ENCODE peak calls at places on chromosomes 11 and 22, in five cellular contexts. One of them, this sample, is unnamed. For H3K9me2, the result is how much of the 10 kb centered on the place peaks cover.

GRCh38 chr22:31952094-31952401 is 7.7 kb downstream of the YWHAH start:
- DNase-seq in OCI-LY7: no peak
- DNase-seq in SK-N-SH: peak
- DNase-seq in PC-3: no peak
- DNase-seq in PC-9: no peak
- DNase-seq in this sample: no peak

GRCh38 chr11:46701078-46701654 is 335 bp downstream of the ZNF408 start:
- DNase-seq in PC-3: no peak
- DNase-seq in PC-9: no peak
- DNase-seq in OCI-LY7: no peak
- DNase-seq in SK-N-SH: no peak
- DNase-seq in this sample: peak

GRCh38 chr11:61541568-61541967 is 33.0 kb downstream of the LRRC10B start:
- DNase-seq in OCI-LY7: peak
- DNase-seq in PC-3: peak
- DNase-seq in PC-9: no peak
- DNase-seq in SK-N-SH: peak
- DNase-seq in this sample: peak

GRCh38 chr22:37951305-37951704 is 2.1 kb downstream of the C22orf23 start:
- DNase-seq in PC-9: no peak
- DNase-seq in OCI-LY7: no peak
- DNase-seq in SK-N-SH: no peak
- DNase-seq in PC-3: no peak
- DNase-seq in this sample: peak

GRCh38 chr11:127651175-127651887 is 650.8 kb upstream of the KIRREL3 start:
- DNase-seq in OCI-LY7: no peak
- DNase-seq in PC-3: peak
- DNase-seq in SK-N-SH: no peak
- DNase-seq in PC-9: no peak
- DNase-seq in this sample: no peak

GRCh38 chr11:134818531-134818930 is 406.5 kb upstream of the B3GAT1 start:
- DNase-seq in OCI-LY7: no peak
- DNase-seq in SK-N-SH: no peak
- DNase-seq in PC-9: peak
- DNase-seq in PC-3: peak
- DNase-seq in this sample: peak

GRCh38 chr11:134844838-134845237 is 432.8 kb upstream of the B3GAT1 start:
- DNase-seq in SK-N-SH: no peak
- DNase-seq in PC-3: no peak
- DNase-seq in OCI-LY7: no peak
- DNase-seq in PC-9: no peak
- DNase-seq in this sample: no peak

GRCh38 chr11:119942583-119943338 is 195.2 kb downstream of the TRIM29 start:
- DNase-seq in PC-3: no peak
- DNase-seq in SK-N-SH: no peak
- DNase-seq in PC-9: no peak
- DNase-seq in OCI-LY7: no peak
- DNase-seq in this sample: no peak

GRCh38 chr11:9357041-9357440 is 27.4 kb upstream of the IPO7 start:
- DNase-seq in PC-3: no peak
- DNase-seq in SK-N-SH: no peak
- DNase-seq in PC-9: no peak
- DNase-seq in OCI-LY7: no peak
- DNase-seq in this sample: no peak

GRCh38 chr11:121494355-121495099 is 41.8 kb upstream of the SORL1-AS1 start:
- DNase-seq in PC-3: no peak
- DNase-seq in PC-9: no peak
- DNase-seq in SK-N-SH: no peak
- DNase-seq in OCI-LY7: peak
- DNase-seq in this sample: peak

GRCh38 chr11:113874096-113874919 is 1.1 kb downstream of the USP28 start:
- DNase-seq in PC-9: no peak
- DNase-seq in SK-N-SH: no peak
- DNase-seq in OCI-LY7: no peak
- DNase-seq in PC-3: no peak
- DNase-seq in this sample: peak

GRCh38 chr11:1041149-1041467 is 4.6 kb upstream of the MUC6 start:
- DNase-seq in PC-3: no peak
- DNase-seq in OCI-LY7: no peak
- DNase-seq in SK-N-SH: no peak
- DNase-seq in PC-9: no peak
- DNase-seq in this sample: no peak

GRCh38 chr11:125102025-125102424 is 9.4 kb downstream of the TMEM218 start:
- DNase-seq in PC-9: no peak
- DNase-seq in OCI-LY7: no peak
- DNase-seq in PC-3: no peak
- DNase-seq in SK-N-SH: no peak
- DNase-seq in this sample: no peak

GRCh38 chr11:118170231-118170630 is 6.2 kb downstream of the SCN2B start:
- DNase-seq in PC-9: no peak
- DNase-seq in SK-N-SH: no peak
- DNase-seq in PC-3: no peak
- DNase-seq in OCI-LY7: no peak
- DNase-seq in this sample: no peak

GRCh38 chr11:1987024-1987423 is 10.6 kb downstream of the H19 start:
- DNase-seq in OCI-LY7: no peak
- DNase-seq in SK-N-SH: no peak
- DNase-seq in PC-9: no peak
- DNase-seq in PC-3: no peak
- DNase-seq in this sample: no peak

GRCh38 chr22:37428649-37429586 is 1.6 kb upstream of the ELFN2 start:
- DNase-seq in PC-3: no peak
- DNase-seq in SK-N-SH: peak
- DNase-seq in OCI-LY7: peak
- DNase-seq in PC-9: no peak
- DNase-seq in this sample: peak

GRCh38 chr11:102201776-102202175 is 91.5 kb downstream of the YAP1 start:
- DNase-seq in PC-3: no peak
- DNase-seq in SK-N-SH: no peak
- DNase-seq in PC-9: no peak
- DNase-seq in OCI-LY7: no peak
- DNase-seq in this sample: no peak

GRCh38 chr11:112241486-112241885 is 15.3 kb downstream of the PTS start:
- DNase-seq in PC-3: peak
- DNase-seq in OCI-LY7: no peak
- DNase-seq in SK-N-SH: no peak
- DNase-seq in PC-9: peak
- DNase-seq in this sample: no peak
- H3K9me2 ChIP-seq in PC-3: under half
- H3K9me2 ChIP-seq in OCI-LY7: under half
- H3K9me2 ChIP-seq in SK-N-SH: under half
- H3K9me2 ChIP-seq in PC-9: under half
- H3K9me2 ChIP-seq in this sample: under half

GRCh38 chr22:20561882-20562281 is 54.5 kb downstream of the MED15 start:
- DNase-seq in SK-N-SH: no peak
- DNase-seq in PC-3: no peak
- DNase-seq in PC-9: no peak
- DNase-seq in OCI-LY7: no peak
- DNase-seq in this sample: no peak
- H3K9me2 ChIP-seq in SK-N-SH: under half
- H3K9me2 ChIP-seq in PC-3: under half
- H3K9me2 ChIP-seq in PC-9: under half
- H3K9me2 ChIP-seq in OCI-LY7: under half
- H3K9me2 ChIP-seq in this sample: under half

GRCh38 chr11:23233075-23233474 is 372.8 kb upstream of the CCDC179 start:
- DNase-seq in PC-3: peak
- DNase-seq in PC-9: no peak
- DNase-seq in SK-N-SH: no peak
- DNase-seq in OCI-LY7: no peak
- DNase-seq in this sample: no peak

GRCh38 chr11:23236846-23237550 is 376.7 kb upstream of the CCDC179 start:
- DNase-seq in OCI-LY7: no peak
- DNase-seq in SK-N-SH: no peak
- DNase-seq in PC-9: no peak
- DNase-seq in PC-3: no peak
- DNase-seq in this sample: no peak

DNA sequence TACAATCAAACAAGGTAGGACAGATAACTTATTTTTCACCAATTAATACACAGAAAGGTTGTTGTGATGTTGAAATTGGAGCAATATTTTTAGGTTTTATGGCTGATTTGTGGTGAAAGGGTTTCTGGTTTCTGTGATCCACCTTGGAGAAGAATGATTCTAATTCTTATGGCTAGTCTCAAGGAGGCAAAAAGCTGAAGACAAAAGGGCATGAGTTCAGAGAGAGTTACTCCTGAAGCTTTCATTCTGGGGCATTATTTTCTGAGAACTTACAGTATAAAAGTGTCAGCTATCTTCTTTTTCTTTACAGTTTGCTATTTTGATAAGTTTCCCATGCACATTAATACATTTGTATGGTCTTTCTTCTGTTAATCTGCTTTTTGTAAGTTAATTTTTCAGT is 372.4 kb upstream of the CCDC179 start:
- DNase-seq in PC-3: no peak
- DNase-seq in OCI-LY7: no peak
- DNase-seq in PC-9: no peak
- DNase-seq in SK-N-SH: no peak
- DNase-seq in this sample: no peak
- H3K9me2 ChIP-seq in PC-3: under half
- H3K9me2 ChIP-seq in OCI-LY7: under half
- H3K9me2 ChIP-seq in PC-9: under half
- H3K9me2 ChIP-seq in SK-N-SH: under half
- H3K9me2 ChIP-seq in this sample: under half

DNA sequence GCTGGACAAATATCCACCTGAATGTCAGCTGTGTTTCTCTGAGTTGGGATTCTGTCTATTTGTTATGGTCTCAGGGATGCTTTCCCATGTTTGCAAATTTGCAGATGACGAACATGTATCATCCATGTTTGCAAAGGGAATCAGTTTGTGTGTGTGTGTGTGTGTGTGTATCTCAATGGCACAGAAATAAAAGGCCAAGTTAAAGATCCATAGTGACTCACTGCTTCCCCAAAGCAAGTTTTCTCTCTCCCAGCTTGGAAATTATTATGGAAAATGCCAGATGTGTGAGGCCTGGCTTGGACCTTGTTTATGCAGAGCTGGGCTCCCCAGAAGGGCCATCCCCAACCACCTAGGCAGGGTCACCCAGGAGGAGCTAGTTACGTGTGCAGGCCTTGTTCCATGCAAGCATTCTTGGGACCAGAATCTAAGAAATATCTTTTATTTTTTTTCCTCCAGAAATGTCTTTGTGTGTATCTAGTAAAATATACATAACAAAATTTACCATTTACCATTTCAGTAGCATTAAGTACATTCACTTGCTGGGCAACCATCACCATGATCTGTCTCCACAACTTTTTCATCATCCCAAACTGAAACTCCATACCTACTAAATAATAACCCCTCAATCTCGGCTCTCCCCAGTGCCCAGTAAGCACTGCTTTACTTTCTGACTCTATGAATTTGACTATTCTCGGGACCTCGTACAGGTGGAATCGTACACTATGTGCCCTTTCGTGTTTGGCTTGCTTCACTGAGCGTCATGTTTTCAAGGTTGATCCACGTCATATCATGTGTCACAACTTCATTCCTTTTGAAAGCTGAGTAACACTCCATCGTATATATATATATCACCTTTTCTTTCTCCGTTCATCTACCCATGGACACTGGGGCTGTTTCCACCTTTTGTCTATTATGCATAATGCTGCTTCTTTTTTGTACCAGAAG is 56.6 kb upstream of the WNT7B start:
- DNase-seq in PC-3: no peak
- DNase-seq in PC-9: no peak
- DNase-seq in SK-N-SH: no peak
- DNase-seq in OCI-LY7: no peak
- DNase-seq in this sample: no peak
- H3K9me2 ChIP-seq in PC-3: under half
- H3K9me2 ChIP-seq in PC-9: under half
- H3K9me2 ChIP-seq in SK-N-SH: under half
- H3K9me2 ChIP-seq in OCI-LY7: under half
- H3K9me2 ChIP-seq in this sample: under half